ENCODE peak calls at places on chromosomes 7 and 10, in five cellular contexts. One of them, this sample, is unnamed.

GRCh38 chr10:70433581-70434280 is 7.8 kb downstream of the NODAL start:
- DNase-seq in NCI-H1092 treated with DMSO at 0.1 percent for 48 hours: no peak
- DNase-seq in HuH-7: no peak
- DNase-seq in GM20000: no peak
- DNase-seq in activated T-cell treated with anti-CD3 and anti-CD28 coated beads for 1 hour: no peak
- DNase-seq in this sample: peak

GRCh38 chr10:30029890-30030261 is 29.5 kb downstream of the JCAD start:
- DNase-seq in NCI-H1092 treated with DMSO at 0.1 percent for 48 hours: no peak
- DNase-seq in HuH-7: no peak
- DNase-seq in GM20000: no peak
- DNase-seq in activated T-cell treated with anti-CD3 and anti-CD28 coated beads for 1 hour: no peak
- DNase-seq in this sample: no peak

GRCh38 chr7:74288034-74288881 is 949 bp upstream of the CLIP2 start:
- DNase-seq in NCI-H1092 treated with DMSO at 0.1 percent for 48 hours: no peak
- DNase-seq in HuH-7: no peak
- DNase-seq in GM20000: no peak
- DNase-seq in activated T-cell treated with anti-CD3 and anti-CD28 coated beads for 1 hour: no peak
- DNase-seq in this sample: peak

GRCh38 chr7:4561775-4562174 is 120.3 kb upstream of the FOXK1 start:
- DNase-seq in NCI-H1092 treated with DMSO at 0.1 percent for 48 hours: no peak
- DNase-seq in HuH-7: no peak
- DNase-seq in GM20000: no peak
- DNase-seq in activated T-cell treated with anti-CD3 and anti-CD28 coated beads for 1 hour: no peak
- DNase-seq in this sample: no peak

GRCh38 chr7:8185907-8186306 is 76.1 kb downstream of the ICA1 start:
- DNase-seq in NCI-H1092 treated with DMSO at 0.1 percent for 48 hours: peak
- DNase-seq in HuH-7: no peak
- DNase-seq in GM20000: no peak
- DNase-seq in activated T-cell treated with anti-CD3 and anti-CD28 coated beads for 1 hour: no peak
- DNase-seq in this sample: no peak

GRCh38 chr10:21398549-21399345 is 126.7 kb downstream of the SKIDA1 start:
- DNase-seq in NCI-H1092 treated with DMSO at 0.1 percent for 48 hours: no peak
- DNase-seq in HuH-7: no peak
- DNase-seq in GM20000: no peak
- DNase-seq in activated T-cell treated with anti-CD3 and anti-CD28 coated beads for 1 hour: no peak
- DNase-seq in this sample: peak

GRCh38 chr7:83921798-83922607 is 272.6 kb downstream of the SEMA3A start:
- DNase-seq in NCI-H1092 treated with DMSO at 0.1 percent for 48 hours: peak
- DNase-seq in HuH-7: no peak
- DNase-seq in GM20000: no peak
- DNase-seq in activated T-cell treated with anti-CD3 and anti-CD28 coated beads for 1 hour: no peak
- DNase-seq in this sample: peak

GRCh38 chr10:133071801-133072595 is 15.7 kb upstream of the ADGRA1 start:
- DNase-seq in NCI-H1092 treated with DMSO at 0.1 percent for 48 hours: peak
- DNase-seq in HuH-7: no peak
- DNase-seq in GM20000: no peak
- DNase-seq in activated T-cell treated with anti-CD3 and anti-CD28 coated beads for 1 hour: no peak
- DNase-seq in this sample: no peak

GRCh38 chr10:49286686-49287085 is 12.3 kb upstream of the C10orf71 start:
- DNase-seq in NCI-H1092 treated with DMSO at 0.1 percent for 48 hours: no peak
- DNase-seq in HuH-7: no peak
- DNase-seq in GM20000: no peak
- DNase-seq in activated T-cell treated with anti-CD3 and anti-CD28 coated beads for 1 hour: no peak
- DNase-seq in this sample: no peak

GRCh38 chr10:102266670-102267069 is 21.3 kb downstream of the GBF1 start:
- DNase-seq in NCI-H1092 treated with DMSO at 0.1 percent for 48 hours: no peak
- DNase-seq in HuH-7: no peak
- DNase-seq in GM20000: no peak
- DNase-seq in activated T-cell treated with anti-CD3 and anti-CD28 coated beads for 1 hour: no peak
- DNase-seq in this sample: no peak

GRCh38 chr7:129644634-129645230 is 33.2 kb downstream of the NRF1 start:
- DNase-seq in NCI-H1092 treated with DMSO at 0.1 percent for 48 hours: peak
- DNase-seq in HuH-7: no peak
- DNase-seq in GM20000: no peak
- DNase-seq in activated T-cell treated with anti-CD3 and anti-CD28 coated beads for 1 hour: no peak
- DNase-seq in this sample: peak

GRCh38 chr10:113423877-113424276 is 129.0 kb upstream of the HABP2 start:
- DNase-seq in NCI-H1092 treated with DMSO at 0.1 percent for 48 hours: no peak
- DNase-seq in HuH-7: no peak
- DNase-seq in GM20000: no peak
- DNase-seq in activated T-cell treated with anti-CD3 and anti-CD28 coated beads for 1 hour: no peak
- DNase-seq in this sample: no peak

GRCh38 chr7:12570529-12571461 is at the start of gene SCIN:
- DNase-seq in NCI-H1092 treated with DMSO at 0.1 percent for 48 hours: peak
- DNase-seq in HuH-7: peak
- DNase-seq in GM20000: no peak
- DNase-seq in activated T-cell treated with anti-CD3 and anti-CD28 coated beads for 1 hour: no peak
- DNase-seq in this sample: peak

GRCh38 chr10:63744060-63744941 is 223.1 kb downstream of the REEP3 start:
- DNase-seq in NCI-H1092 treated with DMSO at 0.1 percent for 48 hours: no peak
- DNase-seq in HuH-7: no peak
- DNase-seq in GM20000: no peak
- DNase-seq in activated T-cell treated with anti-CD3 and anti-CD28 coated beads for 1 hour: no peak
- DNase-seq in this sample: no peak

GRCh38 chr7:29989257-29989995 is at the start of gene SCRN1:
- DNase-seq in NCI-H1092 treated with DMSO at 0.1 percent for 48 hours: peak
- DNase-seq in HuH-7: peak
- DNase-seq in GM20000: peak
- DNase-seq in activated T-cell treated with anti-CD3 and anti-CD28 coated beads for 1 hour: no peak
- DNase-seq in this sample: peak

GRCh38 chr7:132500727-132501410 is 75.4 kb downstream of the PLXNA4 start:
- DNase-seq in NCI-H1092 treated with DMSO at 0.1 percent for 48 hours: no peak
- DNase-seq in HuH-7: peak
- DNase-seq in GM20000: no peak
- DNase-seq in activated T-cell treated with anti-CD3 and anti-CD28 coated beads for 1 hour: no peak
- DNase-seq in this sample: peak